ENCODE peak calls at places on chromosomes 5 and 9, in seven cellular contexts. S, R, N, E, C, Z and P are unnamed samples.
A peak's percentile ranks its signal among the peaks of the same experiment; 100 is the strongest.

GRCh38 chr5:134070979-134071849 is 43.3 kb upstream of the TCF7 start:
- DNase-seq in S (no peak), R (peak; percentile 36), N (peak; percentile 69), E (peak; percentile 72), C (no peak), Z (no peak), P (no peak)

GRCh38 chr5:6849569-6849968 is 136.3 kb downstream of the TENT4A start:
- DNase-seq in S (no peak), R (no peak), N (no peak), E (no peak), C (no peak), Z (no peak), P (no peak)

GRCh38 chr5:135835766-135836165 is 1.3 kb downstream of the SLC25A48 start:
- DNase-seq in S (no peak), R (no peak), N (no peak), E (no peak), C (no peak), Z (no peak), P (no peak)

GRCh38 chr5:165029471-165029870 is 1524.1 kb downstream of the MAT2B start:
- DNase-seq in S (peak; percentile 3), R (no peak), N (no peak), E (peak; percentile 6), C (peak; percentile 21), Z (peak; percentile 10), P (no peak)

GRCh38 chr9:130425741-130426466 is 18.9 kb upstream of the ASS1 start:
- DNase-seq in S (no peak), R (no peak), N (no peak), E (no peak), C (no peak), Z (no peak), P (no peak)

GRCh38 chr9:80146466-80146865 is 574.7 kb downstream of the TLE4 start:
- DNase-seq in S (no peak), R (no peak), N (no peak), E (no peak), C (no peak), Z (no peak), P (no peak)

GRCh38 chr9:82987790-82988189 is 75.2 kb downstream of the RASEF start:
- DNase-seq in S (no peak), R (no peak), N (no peak), E (no peak), C (no peak), Z (no peak), P (no peak)

GRCh38 chr5:63145167-63145566 is 566.5 kb downstream of the LRRC70 start:
- DNase-seq in S (no peak), R (no peak), N (no peak), E (no peak), C (no peak), Z (no peak), P (no peak)

GRCh38 chr5:96984506-96985192 is 48.8 kb downstream of the LNPEP start:
- DNase-seq in S (no peak), R (no peak), N (no peak), E (no peak), C (no peak), Z (no peak), P (no peak)

GRCh38 chr5:62340392-62340791 is 34.4 kb downstream of the KIF2A start:
- DNase-seq in S (peak; percentile 50), R (no peak), N (no peak), E (peak; percentile 39), C (no peak), Z (peak; percentile 28), P (no peak)

DNA sequence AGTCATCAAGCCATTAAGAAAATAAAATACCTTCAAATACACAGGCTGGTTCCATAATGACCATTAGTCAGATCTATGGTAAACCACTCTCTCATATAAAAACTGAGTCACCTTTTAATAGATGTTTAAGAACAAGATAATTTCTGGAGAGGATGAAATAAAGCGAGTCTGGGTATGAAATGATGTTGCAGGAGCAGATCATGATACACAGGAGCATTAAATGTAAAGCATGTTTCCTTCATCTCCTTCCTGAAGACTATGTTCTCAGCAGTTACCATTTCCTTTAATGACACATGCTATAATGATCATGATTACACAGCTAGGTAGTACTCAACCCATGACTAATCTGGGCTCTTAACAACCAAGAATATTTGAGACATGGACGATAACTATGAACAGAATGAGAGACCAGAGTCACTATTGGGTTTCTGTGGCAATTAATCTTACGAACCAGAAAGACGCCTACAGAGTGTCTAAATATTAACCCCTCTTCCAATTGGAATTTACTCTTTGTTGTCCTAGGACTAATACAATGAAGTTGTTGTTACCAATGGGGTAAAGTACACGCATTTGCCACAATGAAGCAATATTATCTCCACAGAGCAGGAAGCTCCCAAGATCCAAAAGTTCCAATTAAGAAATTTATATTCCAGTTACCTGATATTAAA is 105.6 kb downstream of the NR6A1 start:
- DNase-seq in S (no peak), R (no peak), N (no peak), E (peak; percentile 88), C (no peak), Z (no peak), P (no peak)
- TF ChIP-seq TAF1 in S (no peak), R (no peak), N (no peak), E (no peak), C (no peak), Z (no peak), P (no peak)

DNA sequence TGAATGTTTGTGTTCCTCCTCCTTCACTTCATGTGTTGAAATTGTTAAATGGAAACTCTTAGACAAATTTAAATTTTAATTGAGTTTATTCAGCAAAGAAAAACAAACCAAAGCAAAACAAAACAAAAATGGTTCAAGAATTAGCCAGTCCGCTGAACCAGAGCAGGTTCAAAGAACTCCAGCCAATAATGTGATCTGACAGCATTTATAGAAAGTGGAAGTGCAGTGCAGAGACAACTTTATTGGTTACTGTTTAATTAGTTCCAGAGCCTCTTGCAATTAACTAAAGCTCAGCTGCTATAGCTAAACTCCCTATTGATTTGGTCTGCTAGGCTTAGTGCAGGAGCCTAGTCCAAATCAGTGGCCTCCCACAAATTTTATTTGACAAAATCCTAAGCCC is 132.9 kb downstream of the RNF180 start:
- DNase-seq in S (no peak), R (no peak), N (no peak), E (no peak), C (no peak), Z (no peak), P (no peak)
- TF ChIP-seq TAF1 in S (no peak), R (no peak), N (no peak), E (no peak), C (no peak), Z (no peak), P (no peak)

DNA sequence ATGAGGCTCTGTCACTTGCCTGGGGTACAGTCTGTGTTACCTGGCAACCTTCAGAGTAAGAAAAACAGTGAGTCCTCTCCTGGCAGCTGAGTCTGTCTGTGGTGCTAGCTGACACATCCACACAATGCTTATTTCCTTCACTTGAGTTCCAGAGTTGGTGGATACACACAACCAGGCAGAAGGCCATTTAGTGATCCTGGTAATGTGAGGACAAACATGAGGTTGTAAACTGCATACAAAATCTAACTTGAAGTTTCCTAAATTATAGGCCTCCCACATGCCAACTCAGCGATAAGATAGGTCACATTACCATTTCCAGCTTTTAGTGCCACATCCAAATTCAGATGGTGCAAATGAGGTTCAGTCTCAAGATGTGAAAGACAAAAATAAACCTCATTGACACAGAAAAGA is 125.5 kb downstream of the DCP2 start:
- DNase-seq in S (no peak), R (no peak), N (no peak), E (no peak), C (no peak), Z (no peak), P (no peak)
- TF ChIP-seq TAF1 in S (no peak), R (no peak), N (no peak), E (no peak), C (no peak), Z (no peak), P (no peak)

GRCh38 chr5:67149057-67149634 is 47.5 kb downstream of the CD180 start:
- DNase-seq in S (peak; percentile 32), R (no peak), N (no peak), E (no peak), C (no peak), Z (no peak), P (no peak)

GRCh38 chr5:67144183-67144639 is 52.4 kb downstream of the CD180 start:
- DNase-seq in S (no peak), R (no peak), N (no peak), E (peak; percentile 95), C (no peak), Z (no peak), P (no peak)

GRCh38 chr5:67147768-67148167 is 48.8 kb downstream of the CD180 start:
- DNase-seq in S (no peak), R (no peak), N (no peak), E (peak; percentile 19), C (no peak), Z (no peak), P (no peak)

GRCh38 chr5:67146574-67146973 is 50.0 kb downstream of the CD180 start:
- DNase-seq in S (no peak), R (no peak), N (no peak), E (no peak), C (no peak), Z (no peak), P (no peak)

GRCh38 chr5:67146981-67147380 is 49.6 kb downstream of the CD180 start:
- DNase-seq in S (no peak), R (no peak), N (no peak), E (no peak), C (no peak), Z (no peak), P (no peak)
- TF ChIP-seq TAF1 in S (no peak), R (no peak), N (no peak), E (no peak), C (no peak), Z (no peak), P (no peak)

GRCh38 chr9:115103746-115104477 is 14.0 kb downstream of the TNC start:
- DNase-seq in S (no peak), R (no peak), N (no peak), E (no peak), C (no peak), Z (no peak), P (no peak)

GRCh38 chr9:115098226-115098965 is 19.6 kb downstream of the TNC start:
- DNase-seq in S (no peak), R (no peak), N (no peak), E (no peak), C (no peak), Z (no peak), P (no peak)

GRCh38 chr9:115104908-115105307 is 13.0 kb downstream of the TNC start:
- DNase-seq in S (no peak), R (no peak), N (no peak), E (no peak), C (no peak), Z (no peak), P (no peak)

GRCh38 chr9:115099891-115100290 is 18.1 kb downstream of the TNC start:
- DNase-seq in S (no peak), R (no peak), N (no peak), E (no peak), C (no peak), Z (no peak), P (no peak)
- TF ChIP-seq TAF1 in S (no peak), R (no peak), N (no peak), E (no peak), C (no peak), Z (no peak), P (no peak)